ENCODE peak calls at places on chromosomes 1 and 21, in seven cellular contexts. A is cardiac fibroblast; X is AML-193; G is choroid plexus epithelial cell; W is activated B cell treated with CpG ODN at 0.5 μM for 24 hours; F is aorta; O is activated CD4-positive, CD25-positive, alpha-beta regulatory T cell. M is an unnamed sample.

GRCh38 chr21:26964379-26964778 is 2.5 kb downstream of the ADAMTS5 start:
- DNase-seq in A (peak), X (no peak), G (no peak), W (no peak), F (peak), O (no peak), M (no peak)

GRCh38 chr1:41810446-41810845 is 108.3 kb downstream of the HIVEP3 start:
- DNase-seq in A (peak), X (peak), G (peak), W (no peak), F (no peak), O (no peak), M (no peak)

GRCh38 chr1:180042994-180043622 is 88.5 kb downstream of the CEP350 start:
- DNase-seq in A (peak), X (no peak), G (peak), W (no peak), F (no peak), O (no peak), M (no peak)

GRCh38 chr1:38000529-38001453 is 4.5 kb downstream of the FHL3 start:
- DNase-seq in A (peak), X (no peak), G (peak), W (no peak), F (peak), O (no peak), M (no peak)

GRCh38 chr1:214581785-214582184 is 21.2 kb upstream of the CENPF start:
- DNase-seq in A (peak), X (no peak), G (peak), W (no peak), F (no peak), O (no peak), M (no peak)

GRCh38 chr1:47587891-47588582 is 150.2 kb downstream of the FOXD2 start:
- DNase-seq in A (peak), X (no peak), G (peak), W (no peak), F (no peak), O (no peak), M (no peak)

GRCh38 chr1:106746448-106747085 is 309.9 kb upstream of the PRMT6 start:
- DNase-seq in A (no peak), X (no peak), G (no peak), W (no peak), F (no peak), O (no peak), M (no peak)

GRCh38 chr1:185292237-185292636 is 24.8 kb downstream of the IVNS1ABP start:
- DNase-seq in A (no peak), X (peak), G (no peak), W (no peak), F (no peak), O (no peak), M (no peak)

GRCh38 chr1:108107658-108108057 is 92.5 kb downstream of the SLC25A24 start:
- DNase-seq in A (no peak), X (no peak), G (peak), W (no peak), F (no peak), O (no peak), M (no peak)

GRCh38 chr1:197103295-197103694 is 36.2 kb upstream of the F13B start:
- DNase-seq in A (peak), X (no peak), G (peak), W (no peak), F (no peak), O (no peak), M (no peak)

GRCh38 chr1:226653311-226653921 is 85.7 kb downstream of the ITPKB start:
- DNase-seq in A (no peak), X (no peak), G (no peak), W (peak), F (peak), O (peak), M (peak)

GRCh38 chr1:58481962-58482361 is 64.6 kb downstream of the OMA1 start:
- DNase-seq in A (no peak), X (no peak), G (no peak), W (no peak), F (no peak), O (no peak), M (no peak)

GRCh38 chr1:16091296-16091695 is 17.8 kb upstream of the FAM131C start:
- DNase-seq in A (no peak), X (no peak), G (no peak), W (no peak), F (peak), O (no peak), M (no peak)

GRCh38 chr1:6465461-6466005 is 440 bp downstream of the TNFRSF25 start:
- DNase-seq in A (no peak), X (no peak), G (no peak), W (no peak), F (no peak), O (no peak), M (no peak)

GRCh38 chr1:40449684-40450490 is at the start of gene ZFP69B:
- DNase-seq in A (peak), X (peak), G (peak), W (peak), F (peak), O (peak), M (peak)

GRCh38 chr1:94580367-94581115 is 39.0 kb upstream of the F3 start:
- DNase-seq in A (no peak), X (no peak), G (peak), W (no peak), F (no peak), O (no peak), M (no peak)